ENCODE peak calls at places on chromosome 5, in four cellular contexts. One of them, this sample, is unnamed.

GRCh38 chr5:54760182-54760935 is 225.0 kb downstream of the ESM1 start:
- DNase-seq in psoas muscle: no peak
- DNase-seq in D721Med: no peak
- DNase-seq in left ventricle myocardium inferior: no peak
- DNase-seq in this sample: no peak

GRCh38 chr5:117657591-117657990 is 1083.0 kb upstream of the SEMA6A start:
- DNase-seq in psoas muscle: no peak
- DNase-seq in D721Med: no peak
- DNase-seq in left ventricle myocardium inferior: no peak
- DNase-seq in this sample: no peak

GRCh38 chr5:594241-594860 is 17.8 kb upstream of the CEP72 start:
- DNase-seq in psoas muscle: no peak
- DNase-seq in D721Med: no peak
- DNase-seq in left ventricle myocardium inferior: no peak
- DNase-seq in this sample: no peak

GRCh38 chr5:88666761-88667186 is 216.2 kb downstream of the MEF2C start:
- DNase-seq in psoas muscle: no peak
- DNase-seq in D721Med: no peak
- DNase-seq in left ventricle myocardium inferior: no peak
- DNase-seq in this sample: no peak

GRCh38 chr5:54388811-54389210 is 66.7 kb upstream of the HSPB3 start:
- DNase-seq in psoas muscle: no peak
- DNase-seq in D721Med: no peak
- DNase-seq in left ventricle myocardium inferior: no peak
- DNase-seq in this sample: no peak

GRCh38 chr5:172806897-172807672 is 27.0 kb upstream of the ERGIC1 start:
- DNase-seq in psoas muscle: peak
- DNase-seq in D721Med: no peak
- DNase-seq in left ventricle myocardium inferior: peak
- DNase-seq in this sample: peak

GRCh38 chr5:131277875-131278795 is 14.3 kb downstream of the CDC42SE2 start:
- DNase-seq in psoas muscle: no peak
- DNase-seq in D721Med: no peak
- DNase-seq in left ventricle myocardium inferior: no peak
- DNase-seq in this sample: no peak

GRCh38 chr5:59061377-59061776 is 478.5 kb downstream of the RAB3C start:
- DNase-seq in psoas muscle: no peak
- DNase-seq in D721Med: no peak
- DNase-seq in left ventricle myocardium inferior: no peak
- DNase-seq in this sample: no peak

GRCh38 chr5:138470322-138471285 is 5.3 kb downstream of the EGR1 start:
- DNase-seq in psoas muscle: no peak
- DNase-seq in D721Med: no peak
- DNase-seq in left ventricle myocardium inferior: no peak
- DNase-seq in this sample: no peak

GRCh38 chr5:153122416-153122815 is 368.1 kb upstream of the GRIA1 start:
- DNase-seq in psoas muscle: no peak
- DNase-seq in D721Med: no peak
- DNase-seq in left ventricle myocardium inferior: no peak
- DNase-seq in this sample: no peak

GRCh38 chr5:161966544-161966943 is 101.0 kb upstream of the GABRG2 start:
- DNase-seq in psoas muscle: no peak
- DNase-seq in D721Med: no peak
- DNase-seq in left ventricle myocardium inferior: no peak
- DNase-seq in this sample: no peak

GRCh38 chr5:86232246-86232645 is 385.5 kb upstream of the COX7C start:
- DNase-seq in psoas muscle: no peak
- DNase-seq in D721Med: no peak
- DNase-seq in left ventricle myocardium inferior: no peak
- DNase-seq in this sample: no peak

GRCh38 chr5:176624916-176625315 is 5.4 kb downstream of the SNCB start:
- DNase-seq in psoas muscle: no peak
- DNase-seq in D721Med: no peak
- DNase-seq in left ventricle myocardium inferior: no peak
- DNase-seq in this sample: no peak

GRCh38 chr5:52043543-52043942 is 660.3 kb downstream of the ISL1 start:
- DNase-seq in psoas muscle: no peak
- DNase-seq in D721Med: no peak
- DNase-seq in left ventricle myocardium inferior: no peak
- DNase-seq in this sample: no peak

GRCh38 chr5:92939428-92939827 is 641.6 kb downstream of the NR2F1-AS1 start:
- DNase-seq in psoas muscle: no peak
- DNase-seq in D721Med: peak
- DNase-seq in left ventricle myocardium inferior: no peak
- DNase-seq in this sample: no peak

GRCh38 chr5:14268738-14269137 is 125.6 kb downstream of the TRIO start:
- DNase-seq in psoas muscle: no peak
- DNase-seq in D721Med: no peak
- DNase-seq in left ventricle myocardium inferior: no peak
- DNase-seq in this sample: peak

GRCh38 chr5:64947031-64947430 is 178.3 kb downstream of the CWC27 start:
- DNase-seq in psoas muscle: no peak
- DNase-seq in D721Med: no peak
- DNase-seq in left ventricle myocardium inferior: no peak
- DNase-seq in this sample: no peak

GRCh38 chr5:148224131-148224742 is 14.1 kb upstream of the MARCOL start:
- DNase-seq in psoas muscle: no peak
- DNase-seq in D721Med: no peak
- DNase-seq in left ventricle myocardium inferior: no peak
- DNase-seq in this sample: no peak